ENCODE peak calls at places on chromosome 20, in six cellular contexts. V is fibroblast of lung, K is endothelial cell, Y is AG08396, R is smooth muscle cell of the brain vasculature, N is T-helper 1 cell. D is an unnamed sample.

GRCh38 chr20:1489764-1490436 is 1.3 kb downstream of the SIRPB2 start:
- DNase-seq in R (no peak), N (no peak), K (no peak), Y (no peak), V (peak), D (no peak)

GRCh38 chr20:32519367-32519730 is 65.8 kb downstream of the NOL4L start:
- DNase-seq in V (no peak), R (no peak), N (no peak), K (no peak), Y (no peak), D (no peak)

GRCh38 chr20:31760457-31761240 is 21.6 kb downstream of the TPX2 start:
- DNase-seq in K (no peak), R (no peak), V (peak), N (no peak), Y (no peak), D (peak)

GRCh38 chr20:37481610-37482009 is 39.4 kb upstream of the NNAT start:
- DNase-seq in K (no peak), Y (no peak), N (no peak), R (no peak), V (no peak), D (no peak)

GRCh38 chr20:2446845-2447244 is 23.7 kb downstream of the SNRPB start:
- DNase-seq in R (no peak), K (no peak), N (no peak), V (no peak), Y (no peak), D (no peak)

GRCh38 chr20:61127311-61128044 is 124.6 kb upstream of the CDH4 start:
- DNase-seq in R (no peak), Y (peak), K (no peak), V (peak), N (no peak), D (no peak)

GRCh38 chr20:62636446-62636845 is 5.9 kb upstream of the SLCO4A1 start:
- DNase-seq in K (no peak), Y (no peak), R (no peak), N (no peak), V (no peak), D (no peak)

GRCh38 chr20:401682-402495 is 6.2 kb upstream of the RBCK1 start:
- DNase-seq in R (no peak), K (no peak), Y (no peak), N (no peak), V (peak), D (no peak)

GRCh38 chr20:33267691-33268090 is 15.3 kb upstream of the BPIFB1 start:
- DNase-seq in Y (no peak), K (no peak), R (no peak), N (no peak), V (no peak), D (no peak)

GRCh38 chr20:53883098-53883762 is 187.2 kb downstream of the BCAS1 start:
- DNase-seq in Y (no peak), N (no peak), K (no peak), R (no peak), V (no peak), D (no peak)

GRCh38 chr20:48709292-48709691 is 118.5 kb downstream of the PREX1 start:
- DNase-seq in R (no peak), N (no peak), V (no peak), Y (no peak), K (no peak), D (no peak)

GRCh38 chr20:39631557-39631956 is 669.4 kb downstream of the DHX35 start:
- DNase-seq in R (no peak), N (no peak), Y (no peak), V (no peak), K (no peak), D (no peak)

GRCh38 chr20:41482647-41483552 is 116.3 kb upstream of the EMILIN3 start:
- DNase-seq in Y (peak), N (no peak), R (no peak), K (no peak), V (peak), D (no peak)

GRCh38 chr20:43983359-43983758 is 68.7 kb downstream of the TOX2 start:
- DNase-seq in R (no peak), K (no peak), V (no peak), Y (no peak), N (no peak), D (no peak)

GRCh38 chr20:11117808-11118528 is 444.2 kb upstream of the JAG1 start:
- DNase-seq in K (no peak), V (peak), Y (peak), R (no peak), N (no peak), D (no peak)

GRCh38 chr20:3744037-3744436 is 11.6 kb downstream of the HSPA12B start:
- DNase-seq in V (no peak), K (no peak), R (no peak), N (no peak), Y (no peak), D (no peak)

GRCh38 chr20:39271205-39271604 is 309.1 kb downstream of the DHX35 start:
- DNase-seq in V (no peak), N (no peak), Y (no peak), R (no peak), K (no peak), D (no peak)

GRCh38 chr20:45378191-45378590 is at the start of gene TP53TG5:
- DNase-seq in R (no peak), V (no peak), N (no peak), K (no peak), Y (no peak), D (no peak)

GRCh38 chr20:24587384-24588046 is 118.1 kb downstream of the SYNDIG1 start:
- DNase-seq in N (no peak), R (no peak), Y (no peak), K (no peak), V (peak), D (no peak)

GRCh38 chr20:23653400-23653938 is 15.7 kb upstream of the CST3 start:
- DNase-seq in V (no peak), Y (no peak), K (no peak), N (no peak), R (no peak), D (no peak)

GRCh38 chr20:21514553-21515251 is 838 bp upstream of the NKX2-2 start:
- DNase-seq in R (no peak), N (no peak), V (no peak), Y (peak), K (no peak), D (no peak)

GRCh38 chr20:24746351-24746685 is 202.8 kb upstream of the CST7 start:
- DNase-seq in V (no peak), R (no peak), N (no peak), K (no peak), Y (no peak), D (no peak)

GRCh38 chr20:50561379-50562078 is 51.3 kb downstream of the PTPN1 start:
- DNase-seq in V (peak), K (no peak), N (no peak), R (peak), Y (peak), D (peak)

GRCh38 chr20:49890651-49891361 is 24.5 kb downstream of the SPATA2 start:
- DNase-seq in V (no peak), K (no peak), R (no peak), N (no peak), Y (no peak), D (no peak)

GRCh38 chr20:53399592-53400335 is 193.9 kb downstream of the ZNF217 start:
- DNase-seq in K (no peak), R (no peak), N (no peak), V (no peak), Y (no peak), D (no peak)

GRCh38 chr20:46371656-46372055 is 34.8 kb downstream of the ELMO2 start:
- DNase-seq in Y (no peak), R (no peak), K (no peak), V (no peak), N (no peak), D (no peak)

GRCh38 chr20:10586296-10586695 is 87.5 kb downstream of the JAG1 start:
- DNase-seq in Y (no peak), N (no peak), K (no peak), V (peak), R (no peak), D (no peak)

GRCh38 chr20:58700121-58700780 is 7.7 kb downstream of the NPEPL1 start:
- DNase-seq in V (peak), R (no peak), N (no peak), K (no peak), Y (peak), D (no peak)

GRCh38 chr20:45052698-45053440 is 48.1 kb downstream of the KCNS1 start:
- DNase-seq in R (peak), Y (peak), K (no peak), N (no peak), V (peak), D (peak)

GRCh38 chr20:51902933-51903332 is 100.6 kb upstream of the SALL4 start:
- DNase-seq in R (no peak), N (no peak), Y (no peak), V (no peak), K (no peak), D (no peak)

GRCh38 chr20:45897692-45898091 is 6.6 kb downstream of the CTSA start:
- DNase-seq in R (no peak), K (no peak), N (no peak), V (no peak), Y (no peak), D (no peak)

GRCh38 chr20:58829531-58829941 is 21.2 kb downstream of the GNAS-AS1 start:
- DNase-seq in Y (peak), K (no peak), R (no peak), N (no peak), V (no peak), D (no peak)

GRCh38 chr20:22382742-22383141 is 201.6 kb downstream of the FOXA2 start:
- DNase-seq in K (no peak), N (no peak), Y (no peak), R (no peak), V (no peak), D (no peak)

GRCh38 chr20:20780127-20780822 is 67.8 kb upstream of the RALGAPA2 start:
- DNase-seq in V (no peak), R (no peak), N (no peak), Y (no peak), K (no peak), D (no peak)

GRCh38 chr20:3222635-3223600 is 13.6 kb downstream of the ITPA start:
- DNase-seq in V (no peak), N (no peak), Y (no peak), R (no peak), K (no peak), D (no peak)

GRCh38 chr20:40508821-40509220 is 180.2 kb downstream of the MAFB start:
- DNase-seq in K (no peak), N (no peak), V (no peak), Y (no peak), R (no peak), D (no peak)

D was measured in brain pericyte.